ENCODE peak calls at places on chromosomes 12 and 14, in seven cellular contexts. A is AG04450; B is HAP-1; F is CD4-positive, alpha-beta memory T cell; O is substantia nigra; V is fibroblast of mammary gland; C is NCI-H1694. E is an unnamed sample.

GRCh38 chr12:19830461-19830860 is 391.2 kb downstream of the AEBP2 start:
- DNase-seq in A (no peak), B (no peak), F (no peak), O (no peak), V (no peak), C (no peak), E (no peak)

GRCh38 chr14:21098892-21099595 is 589 bp upstream of the ZNF219 start:
- DNase-seq in A (no peak), B (no peak), F (no peak), O (no peak), V (no peak), C (no peak), E (no peak)

GRCh38 chr12:26853303-26854027 is 20.5 kb upstream of the ITPR2 start:
- DNase-seq in A (no peak), B (peak; percentile 75), F (peak; percentile 59), O (no peak), V (peak; percentile 65), C (peak; percentile 67), E (peak; percentile 73)

GRCh38 chr12:43758247-43758727 is 303 bp downstream of the PUS7L start:
- DNase-seq in A (no peak), B (peak; percentile 48), F (no peak), O (no peak), V (peak; percentile 33), C (no peak), E (peak; percentile 31)

GRCh38 chr14:66746316-66747006 is 238.5 kb downstream of the GPHN start:
- DNase-seq in A (peak; percentile 1), B (peak; percentile 60), F (no peak), O (no peak), V (peak; percentile 71), C (no peak), E (no peak)

GRCh38 chr14:23751591-23751990 is 115.4 kb downstream of the DHRS2 start:
- DNase-seq in A (no peak), B (no peak), F (no peak), O (no peak), V (no peak), C (no peak), E (no peak)

GRCh38 chr14:58738189-58738836 is 100.6 kb downstream of the DACT1 start:
- DNase-seq in A (peak; percentile 78), B (no peak), F (no peak), O (no peak), V (peak; percentile 93), C (no peak), E (no peak)

GRCh38 chr14:104086210-104086660 is 735 bp downstream of the ASPG start:
- DNase-seq in A (no peak), B (no peak), F (no peak), O (no peak), V (no peak), C (no peak), E (no peak)

E was measured in glutamatergic neuron.